ENCODE peak calls at places on chromosomes 2 and 18, in eight cellular contexts. One of them, this sample, is unnamed.

GRCh38 chr2:108963057-108963456 is 26.0 kb downstream of the EDAR start:
- DNase-seq in CD8-positive, alpha-beta T cell: no peak
- DNase-seq in cardiac muscle cell: no peak
- DNase-seq in DND-41: no peak
- DNase-seq in H1: no peak
- DNase-seq in endodermal cell: no peak
- DNase-seq in CD4-positive, alpha-beta memory T cell: no peak
- DNase-seq in uterus: no peak
- DNase-seq in this sample: no peak

GRCh38 chr2:9211496-9211895 is 4.9 kb downstream of the ASAP2 start:
- DNase-seq in CD8-positive, alpha-beta T cell: no peak
- DNase-seq in cardiac muscle cell: peak; percentile 53
- DNase-seq in DND-41: no peak
- DNase-seq in H1: peak; percentile 10
- DNase-seq in endodermal cell: no peak
- DNase-seq in CD4-positive, alpha-beta memory T cell: no peak
- DNase-seq in uterus: no peak
- DNase-seq in this sample: no peak

GRCh38 chr2:219630770-219631405 is 3.5 kb downstream of the SLC4A3 start:
- DNase-seq in CD8-positive, alpha-beta T cell: no peak
- DNase-seq in cardiac muscle cell: no peak
- DNase-seq in DND-41: no peak
- DNase-seq in H1: no peak
- DNase-seq in endodermal cell: no peak
- DNase-seq in CD4-positive, alpha-beta memory T cell: no peak
- DNase-seq in uterus: peak; percentile 23
- DNase-seq in this sample: no peak

GRCh38 chr2:190214434-190215194 is 105.0 kb downstream of the HIBCH start:
- DNase-seq in CD8-positive, alpha-beta T cell: no peak
- DNase-seq in cardiac muscle cell: peak; percentile 56
- DNase-seq in DND-41: no peak
- DNase-seq in H1: no peak
- DNase-seq in endodermal cell: no peak
- DNase-seq in CD4-positive, alpha-beta memory T cell: no peak
- DNase-seq in uterus: no peak
- DNase-seq in this sample: no peak

GRCh38 chr2:25290811-25291510 is 50.8 kb downstream of the DNMT3A start:
- DNase-seq in CD8-positive, alpha-beta T cell: no peak
- DNase-seq in cardiac muscle cell: peak; percentile 36
- DNase-seq in DND-41: no peak
- DNase-seq in H1: no peak
- DNase-seq in endodermal cell: no peak
- DNase-seq in CD4-positive, alpha-beta memory T cell: no peak
- DNase-seq in uterus: no peak
- DNase-seq in this sample: no peak

GRCh38 chr2:39394427-39395002 is 42.6 kb downstream of the MAP4K3 start:
- DNase-seq in CD8-positive, alpha-beta T cell: no peak
- DNase-seq in cardiac muscle cell: no peak
- DNase-seq in DND-41: no peak
- DNase-seq in H1: no peak
- DNase-seq in endodermal cell: no peak
- DNase-seq in CD4-positive, alpha-beta memory T cell: no peak
- DNase-seq in uterus: no peak
- DNase-seq in this sample: no peak

GRCh38 chr18:49514577-49514976 is 27.5 kb upstream of the C18orf32 start:
- DNase-seq in CD8-positive, alpha-beta T cell: no peak
- DNase-seq in cardiac muscle cell: no peak
- DNase-seq in DND-41: no peak
- DNase-seq in H1: no peak
- DNase-seq in endodermal cell: peak; percentile 22
- DNase-seq in CD4-positive, alpha-beta memory T cell: no peak
- DNase-seq in uterus: no peak
- DNase-seq in this sample: no peak

GRCh38 chr2:48144777-48145176 is 238.5 kb upstream of the FBXO11 start:
- DNase-seq in CD8-positive, alpha-beta T cell: no peak
- DNase-seq in cardiac muscle cell: peak; percentile 63
- DNase-seq in DND-41: peak; percentile 74
- DNase-seq in H1: no peak
- DNase-seq in endodermal cell: no peak
- DNase-seq in CD4-positive, alpha-beta memory T cell: no peak
- DNase-seq in uterus: no peak
- DNase-seq in this sample: peak; percentile 20

GRCh38 chr2:30253873-30254691 is 22.7 kb downstream of the LBH start:
- DNase-seq in CD8-positive, alpha-beta T cell: no peak
- DNase-seq in cardiac muscle cell: no peak
- DNase-seq in DND-41: no peak
- DNase-seq in H1: no peak
- DNase-seq in endodermal cell: no peak
- DNase-seq in CD4-positive, alpha-beta memory T cell: no peak
- DNase-seq in uterus: peak; percentile 5
- DNase-seq in this sample: no peak

GRCh38 chr2:121019756-121020155 is 265.2 kb downstream of the TFCP2L1 start:
- DNase-seq in CD8-positive, alpha-beta T cell: no peak
- DNase-seq in cardiac muscle cell: no peak
- DNase-seq in DND-41: no peak
- DNase-seq in H1: no peak
- DNase-seq in endodermal cell: peak; percentile 49
- DNase-seq in CD4-positive, alpha-beta memory T cell: no peak
- DNase-seq in uterus: no peak
- DNase-seq in this sample: no peak

GRCh38 chr18:48452863-48453323 is 43.7 kb upstream of the ZBTB7C start:
- DNase-seq in CD8-positive, alpha-beta T cell: no peak
- DNase-seq in cardiac muscle cell: peak; percentile 42
- DNase-seq in DND-41: no peak
- DNase-seq in H1: no peak
- DNase-seq in endodermal cell: no peak
- DNase-seq in CD4-positive, alpha-beta memory T cell: no peak
- DNase-seq in uterus: no peak
- DNase-seq in this sample: no peak

GRCh38 chr2:188902906-188903305 is 71.3 kb upstream of the COL3A1 start:
- DNase-seq in CD8-positive, alpha-beta T cell: no peak
- DNase-seq in cardiac muscle cell: peak; percentile 78
- DNase-seq in DND-41: no peak
- DNase-seq in H1: no peak
- DNase-seq in endodermal cell: no peak
- DNase-seq in CD4-positive, alpha-beta memory T cell: no peak
- DNase-seq in uterus: no peak
- DNase-seq in this sample: no peak

GRCh38 chr2:133871810-133872209 is 303.5 kb upstream of the NCKAP5 start:
- DNase-seq in CD8-positive, alpha-beta T cell: no peak
- DNase-seq in cardiac muscle cell: no peak
- DNase-seq in DND-41: no peak
- DNase-seq in H1: peak; percentile 4
- DNase-seq in endodermal cell: no peak
- DNase-seq in CD4-positive, alpha-beta memory T cell: no peak
- DNase-seq in uterus: no peak
- DNase-seq in this sample: no peak

GRCh38 chr2:235724964-235725603 is 231.2 kb downstream of the AGAP1 start:
- DNase-seq in CD8-positive, alpha-beta T cell: no peak
- DNase-seq in cardiac muscle cell: peak; percentile 7
- DNase-seq in DND-41: no peak
- DNase-seq in H1: no peak
- DNase-seq in endodermal cell: no peak
- DNase-seq in CD4-positive, alpha-beta memory T cell: no peak
- DNase-seq in uterus: peak; percentile 75
- DNase-seq in this sample: no peak

GRCh38 chr2:134917219-134917957 is 1.2 kb upstream of the CCNT2 start:
- DNase-seq in CD8-positive, alpha-beta T cell: no peak
- DNase-seq in cardiac muscle cell: no peak
- DNase-seq in DND-41: peak; percentile 47
- DNase-seq in H1: no peak
- DNase-seq in endodermal cell: peak; percentile 63
- DNase-seq in CD4-positive, alpha-beta memory T cell: no peak
- DNase-seq in uterus: peak; percentile 24
- DNase-seq in this sample: no peak

GRCh38 chr2:6676245-6676644 is 189.5 kb downstream of the CMPK2 start:
- DNase-seq in CD8-positive, alpha-beta T cell: no peak
- DNase-seq in cardiac muscle cell: no peak
- DNase-seq in DND-41: no peak
- DNase-seq in H1: no peak
- DNase-seq in endodermal cell: no peak
- DNase-seq in CD4-positive, alpha-beta memory T cell: no peak
- DNase-seq in uterus: no peak
- DNase-seq in this sample: no peak

GRCh38 chr2:164746713-164747112 is 94.9 kb downstream of the COBLL1 start:
- DNase-seq in CD8-positive, alpha-beta T cell: no peak
- DNase-seq in cardiac muscle cell: no peak
- DNase-seq in DND-41: no peak
- DNase-seq in H1: no peak
- DNase-seq in endodermal cell: no peak
- DNase-seq in CD4-positive, alpha-beta memory T cell: no peak
- DNase-seq in uterus: no peak
- DNase-seq in this sample: no peak

GRCh38 chr2:202429164-202429980 is 53.2 kb downstream of the BMPR2 start:
- DNase-seq in CD8-positive, alpha-beta T cell: no peak
- DNase-seq in cardiac muscle cell: peak; percentile 95
- DNase-seq in DND-41: no peak
- DNase-seq in H1: no peak
- DNase-seq in endodermal cell: no peak
- DNase-seq in CD4-positive, alpha-beta memory T cell: no peak
- DNase-seq in uterus: no peak
- DNase-seq in this sample: no peak
- H3K27ac ChIP-seq in CD8-positive, alpha-beta T cell: no peak overlapping the region
- H3K27ac ChIP-seq in cardiac muscle cell: peak overlapping the region; percentile 84
- H3K27ac ChIP-seq in DND-41: no peak overlapping the region
- H3K27ac ChIP-seq in H1: no peak overlapping the region
- H3K27ac ChIP-seq in endodermal cell: no peak overlapping the region
- H3K27ac ChIP-seq in CD4-positive, alpha-beta memory T cell: no peak overlapping the region
- H3K27ac ChIP-seq in uterus: peak overlapping the region; percentile 58
- H3K27ac ChIP-seq in this sample: no peak overlapping the region

GRCh38 chr2:213235741-213236140 is 48.5 kb upstream of the SPAG16 start:
- DNase-seq in CD8-positive, alpha-beta T cell: no peak
- DNase-seq in cardiac muscle cell: no peak
- DNase-seq in DND-41: no peak
- DNase-seq in H1: no peak
- DNase-seq in endodermal cell: no peak
- DNase-seq in CD4-positive, alpha-beta memory T cell: no peak
- DNase-seq in uterus: no peak
- DNase-seq in this sample: no peak
- H3K4me1 ChIP-seq in CD8-positive, alpha-beta T cell: peaks cover 9% of the 10 kb centered on the region
- H3K4me1 ChIP-seq in cardiac muscle cell: no peaks in the 10 kb centered on the region
- H3K4me1 ChIP-seq in DND-41: peaks cover 89% of the 10 kb centered on the region
- H3K4me1 ChIP-seq in H1: peaks cover 8% of the 10 kb centered on the region
- H3K4me1 ChIP-seq in endodermal cell: peaks cover 6% of the 10 kb centered on the region
- H3K4me1 ChIP-seq in CD4-positive, alpha-beta memory T cell: no peaks in the 10 kb centered on the region
- H3K4me1 ChIP-seq in uterus: no peaks in the 10 kb centered on the region
- H3K4me1 ChIP-seq in this sample: peaks cover 74% of the 10 kb centered on the region

DNA sequence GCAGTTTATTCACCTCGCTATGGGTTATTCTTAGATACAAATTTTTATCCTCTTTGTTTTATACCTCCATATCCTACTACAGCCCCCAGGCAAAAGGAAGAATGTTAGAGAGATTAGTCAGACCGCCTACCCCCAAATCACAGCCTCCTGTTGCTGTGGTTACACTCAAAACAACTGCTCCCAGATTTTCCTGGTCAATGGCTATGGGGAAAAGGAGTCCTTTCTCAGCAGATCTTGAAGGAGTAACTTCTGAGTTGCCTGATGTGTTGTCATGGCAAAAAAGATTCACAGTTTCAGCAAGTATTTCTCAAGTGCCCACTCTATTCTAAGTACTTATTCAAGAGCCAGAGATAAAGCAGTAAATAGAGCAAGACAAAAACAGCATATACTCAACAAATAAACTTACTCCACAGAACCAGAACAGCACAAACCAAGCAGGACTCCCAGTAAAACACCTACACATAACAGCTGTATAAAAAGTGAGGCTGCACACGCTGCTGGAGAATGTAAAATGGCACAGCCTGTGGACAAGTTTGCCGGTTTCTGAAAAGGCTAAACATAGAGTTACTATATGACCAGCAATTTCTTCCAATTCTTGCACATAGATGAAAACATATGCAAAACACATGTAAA is 104.8 kb downstream of the NOL10 start:
- DNase-seq in CD8-positive, alpha-beta T cell: no peak
- DNase-seq in cardiac muscle cell: peak; percentile 74
- DNase-seq in DND-41: no peak
- DNase-seq in H1: no peak
- DNase-seq in endodermal cell: no peak
- DNase-seq in CD4-positive, alpha-beta memory T cell: no peak
- DNase-seq in uterus: no peak
- DNase-seq in this sample: no peak
- H3K27ac ChIP-seq in CD8-positive, alpha-beta T cell: no peak overlapping the region
- H3K27ac ChIP-seq in cardiac muscle cell: no peak overlapping the region
- H3K27ac ChIP-seq in DND-41: no peak overlapping the region
- H3K27ac ChIP-seq in H1: no peak overlapping the region
- H3K27ac ChIP-seq in endodermal cell: no peak overlapping the region
- H3K27ac ChIP-seq in CD4-positive, alpha-beta memory T cell: no peak overlapping the region
- H3K27ac ChIP-seq in uterus: no peak overlapping the region
- H3K27ac ChIP-seq in this sample: no peak overlapping the region

GRCh38 chr18:51048190-51048589 is 18.2 kb downstream of the SMAD4 start:
- DNase-seq in CD8-positive, alpha-beta T cell: no peak
- DNase-seq in cardiac muscle cell: no peak
- DNase-seq in DND-41: no peak
- DNase-seq in H1: no peak
- DNase-seq in endodermal cell: no peak
- DNase-seq in CD4-positive, alpha-beta memory T cell: no peak
- DNase-seq in uterus: no peak
- DNase-seq in this sample: no peak

GRCh38 chr18:51041677-51042076 is 11.7 kb downstream of the SMAD4 start:
- DNase-seq in CD8-positive, alpha-beta T cell: no peak
- DNase-seq in cardiac muscle cell: no peak
- DNase-seq in DND-41: no peak
- DNase-seq in H1: no peak
- DNase-seq in endodermal cell: no peak
- DNase-seq in CD4-positive, alpha-beta memory T cell: no peak
- DNase-seq in uterus: no peak
- DNase-seq in this sample: no peak

GRCh38 chr18:51039138-51040112 is 9.4 kb downstream of the SMAD4 start:
- DNase-seq in CD8-positive, alpha-beta T cell: no peak
- DNase-seq in cardiac muscle cell: peak; percentile 45
- DNase-seq in DND-41: no peak
- DNase-seq in H1: no peak
- DNase-seq in endodermal cell: peak; percentile 89
- DNase-seq in CD4-positive, alpha-beta memory T cell: no peak
- DNase-seq in uterus: no peak
- DNase-seq in this sample: no peak

GRCh38 chr18:51049137-51049536 is 19.1 kb downstream of the SMAD4 start:
- DNase-seq in CD8-positive, alpha-beta T cell: no peak
- DNase-seq in cardiac muscle cell: no peak
- DNase-seq in DND-41: no peak
- DNase-seq in H1: no peak
- DNase-seq in endodermal cell: no peak
- DNase-seq in CD4-positive, alpha-beta memory T cell: no peak
- DNase-seq in uterus: no peak
- DNase-seq in this sample: no peak

DNA sequence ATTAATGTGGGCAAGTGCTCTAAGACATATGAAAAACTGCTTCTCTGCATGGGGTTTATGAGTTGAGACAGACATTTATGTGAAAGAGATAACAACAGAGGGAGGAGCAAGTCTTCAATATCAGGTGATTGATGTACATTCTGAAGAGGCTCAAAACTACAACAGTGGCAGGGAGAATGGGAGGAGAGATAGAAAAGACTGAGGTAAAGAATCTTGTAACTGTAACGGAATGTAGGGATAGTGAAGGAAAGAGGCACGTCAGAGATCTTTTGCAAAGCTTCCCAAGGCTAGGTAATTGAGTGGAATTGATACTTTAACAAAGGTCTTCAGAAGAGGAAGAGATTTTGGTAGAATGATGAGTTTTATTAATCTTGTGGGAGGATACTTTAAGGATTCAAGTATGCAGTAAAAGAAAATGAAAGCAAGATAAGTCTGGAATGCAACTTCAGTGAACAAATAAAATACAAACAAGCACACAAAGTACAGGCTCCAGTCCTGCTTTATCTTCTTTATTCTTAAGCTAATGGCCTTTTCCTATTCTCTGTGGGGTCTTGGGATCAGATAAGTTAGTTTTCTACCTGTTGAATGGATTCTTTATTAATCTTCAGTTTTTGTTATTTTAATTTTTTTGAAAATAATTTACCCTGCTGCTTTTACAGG is 15.0 kb downstream of the SMAD4 start:
- DNase-seq in CD8-positive, alpha-beta T cell: no peak
- DNase-seq in cardiac muscle cell: peak; percentile 14
- DNase-seq in DND-41: no peak
- DNase-seq in H1: no peak
- DNase-seq in endodermal cell: no peak
- DNase-seq in CD4-positive, alpha-beta memory T cell: no peak
- DNase-seq in uterus: no peak
- DNase-seq in this sample: no peak
- H3K4me1 ChIP-seq in CD8-positive, alpha-beta T cell: peaks cover 34% of the 10 kb centered on the region
- H3K4me1 ChIP-seq in cardiac muscle cell: peaks cover 21% of the 10 kb centered on the region
- H3K4me1 ChIP-seq in DND-41: no peaks in the 10 kb centered on the region
- H3K4me1 ChIP-seq in H1: peaks cover 11% of the 10 kb centered on the region
- H3K4me1 ChIP-seq in endodermal cell: no peaks in the 10 kb centered on the region
- H3K4me1 ChIP-seq in CD4-positive, alpha-beta memory T cell: peaks cover 57% of the 10 kb centered on the region
- H3K4me1 ChIP-seq in uterus: no peaks in the 10 kb centered on the region
- H3K4me1 ChIP-seq in this sample: peaks cover 42% of the 10 kb centered on the region